ENCODE peak calls at places on chromosomes 4 and X, in four cellular contexts. L is heart right ventricle, P is upper lobe of left lung, E is H1. Z is an unnamed sample.

GRCh38 chrX:154658187-154658586 is 4.8 kb upstream of the CTAG2 start:
- DNase-seq in E (no peak), L (no peak), P (no peak), Z (no peak)

GRCh38 chrX:124212622-124213021 is 119.8 kb upstream of the TEX13D start:
- DNase-seq in P (no peak), L (no peak), E (no peak), Z (no peak)

GRCh38 chrX:133868687-133869086 is 116.7 kb downstream of the GPC3 start:
- DNase-seq in P (no peak), L (no peak), E (no peak), Z (no peak)

GRCh38 chrX:22800806-22801205 is 199.0 kb upstream of the DDX53 start:
- DNase-seq in L (no peak), E (no peak), P (no peak), Z (no peak)

GRCh38 chr4:75654905-75655304 is 18.3 kb downstream of the G3BP2 start:
- DNase-seq in P (no peak), E (no peak), L (no peak), Z (no peak)

GRCh38 chr4:183098080-183098722 is 856 bp upstream of the WWC2 start:
- DNase-seq in P (peak), L (peak), E (no peak), Z (peak)

GRCh38 chr4:10977534-10977933 is 293.0 kb upstream of the CLNK start:
- DNase-seq in E (no peak), P (no peak), L (no peak), Z (no peak)

GRCh38 chrX:15973299-15973698 is 118.7 kb upstream of the AP1S2 start:
- DNase-seq in L (no peak), P (peak), E (peak), Z (no peak)

GRCh38 chrX:118373538-118373937 is 27.6 kb downstream of the WDR44 start:
- DNase-seq in P (no peak), L (no peak), E (no peak), Z (no peak)

GRCh38 chrX:154436597-154437397 is at the start of gene GDI1:
- DNase-seq in E (no peak), L (peak), P (peak), Z (no peak)

GRCh38 chrX:29496636-29497180 is 718.7 kb upstream of the MAGEB2 start:
- DNase-seq in E (no peak), L (no peak), P (no peak), Z (no peak)

GRCh38 chrX:20414066-20414465 is 147.4 kb upstream of the RPS6KA3 start:
- DNase-seq in P (peak), L (no peak), E (no peak), Z (no peak)

GRCh38 chrX:41563881-41564280 is 116.7 kb downstream of the NYX start:
- DNase-seq in P (no peak), E (no peak), L (no peak), Z (no peak)

GRCh38 chrX:21004835-21005234 is 369.4 kb upstream of the CNKSR2 start:
- DNase-seq in E (no peak), L (no peak), P (no peak), Z (no peak)

GRCh38 chr4:8464376-8464775 is 23.8 kb downstream of the TRMT44 start:
- DNase-seq in E (no peak), P (no peak), L (no peak), Z (no peak)

GRCh38 chr4:154622598-154622997 is 10.1 kb upstream of the FGG start:
- DNase-seq in P (no peak), L (no peak), E (no peak), Z (no peak)

DNA sequence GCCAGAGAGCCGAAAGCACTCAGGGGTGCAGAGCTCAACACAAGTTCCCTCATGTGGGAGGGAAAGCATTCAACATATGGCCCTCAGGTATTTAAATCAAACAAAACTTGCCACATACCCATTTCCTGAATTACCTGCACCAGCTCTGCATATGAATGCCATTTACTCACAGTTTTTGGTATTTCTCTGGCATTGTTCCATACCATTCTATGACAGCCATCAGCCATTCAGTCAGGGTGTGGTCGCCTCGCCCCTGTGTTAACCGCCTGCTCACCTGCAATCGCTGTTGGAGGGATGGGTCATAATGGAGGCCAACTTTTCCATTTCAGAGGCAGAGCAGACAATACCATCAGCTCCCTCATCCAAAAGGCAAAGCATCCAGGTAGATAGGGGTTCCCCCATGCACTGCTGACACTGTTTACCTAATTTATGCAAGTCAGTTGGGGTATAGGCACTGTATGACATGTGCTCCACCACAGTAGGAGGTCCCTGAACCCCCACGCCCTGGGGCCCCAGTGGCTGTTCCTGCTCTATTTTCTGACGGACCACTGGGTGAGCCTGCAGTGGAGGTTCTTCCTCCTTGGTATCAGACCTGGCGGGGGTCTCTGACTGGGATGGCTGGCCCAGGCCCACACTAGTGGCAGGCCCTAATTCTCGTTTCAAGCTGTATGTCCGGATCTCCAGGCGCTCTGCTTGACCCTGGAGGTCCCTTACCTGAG is 227.1 kb downstream of the ADGRL3 start:
- DNase-seq in P (no peak), E (no peak), L (no peak), Z (no peak)
- TF ChIP-seq CTCF in P (no peak), E (no peak), L (no peak), Z (no peak)

GRCh38 chr4:2698504-2698903 is 57.6 kb downstream of the TNIP2 start:
- DNase-seq in L (no peak), P (no peak), E (no peak), Z (no peak)

GRCh38 chr4:2694691-2695090 is 61.4 kb downstream of the TNIP2 start:
- DNase-seq in P (no peak), E (no peak), L (no peak), Z (no peak)

GRCh38 chr4:2697995-2698414 is 58.1 kb downstream of the TNIP2 start:
- DNase-seq in L (no peak), E (no peak), P (no peak), Z (no peak)

GRCh38 chr4:2696423-2696822 is 59.7 kb downstream of the TNIP2 start:
- DNase-seq in P (no peak), E (no peak), L (no peak), Z (no peak)

DNA sequence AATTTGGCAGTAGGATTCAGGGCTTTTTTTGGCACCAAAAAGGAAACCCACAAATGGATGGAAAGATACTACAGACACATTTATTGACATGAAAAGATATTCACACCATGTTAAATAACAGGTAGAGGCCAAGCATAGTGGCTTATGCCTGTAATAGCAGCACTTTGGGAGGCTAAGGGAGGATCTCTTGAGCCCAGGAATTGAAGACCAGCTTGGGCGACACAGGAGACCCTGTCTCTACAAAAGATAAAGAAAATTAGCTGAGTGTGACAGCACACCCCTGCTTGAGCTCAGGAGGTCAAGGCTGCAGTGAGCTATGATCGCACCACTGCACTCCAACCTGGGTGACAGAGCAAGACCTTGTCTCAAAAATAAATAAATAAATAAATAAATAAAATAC is 60.5 kb downstream of the TNIP2 start:
- DNase-seq in P (no peak), E (no peak), L (no peak), Z (no peak)
- H3K27ac ChIP-seq in P (no peak), E (no peak), L (no peak), Z (no peak)

GRCh38 chr4:147566762-147567161 is 50.4 kb upstream of the TMEM184C start:
- DNase-seq in L (no peak), E (no peak), P (no peak), Z (no peak)

GRCh38 chr4:147576084-147576483 is 41.1 kb upstream of the TMEM184C start:
- DNase-seq in E (no peak), P (no peak), L (no peak), Z (no peak)

GRCh38 chr4:147571021-147571770 is 46.0 kb upstream of the TMEM184C start:
- DNase-seq in L (no peak), E (no peak), P (no peak), Z (no peak)

GRCh38 chr4:147567276-147567675 is 49.9 kb upstream of the TMEM184C start:
- DNase-seq in L (no peak), P (no peak), E (no peak), Z (no peak)

GRCh38 chr4:147570616-147571015 is 46.6 kb upstream of the TMEM184C start:
- DNase-seq in L (no peak), P (no peak), E (no peak), Z (no peak)
- TF ChIP-seq CTCF in L (no peak), P (no peak), E (no peak), Z (peak)

GRCh38 chrX:152177497-152178269 is 39.3 kb upstream of the MAGEA10 start:
- DNase-seq in P (no peak), L (no peak), E (no peak), Z (no peak)
- H3K27ac ChIP-seq in P (no peak), L (no peak), E (no peak), Z (no peak)

DNA sequence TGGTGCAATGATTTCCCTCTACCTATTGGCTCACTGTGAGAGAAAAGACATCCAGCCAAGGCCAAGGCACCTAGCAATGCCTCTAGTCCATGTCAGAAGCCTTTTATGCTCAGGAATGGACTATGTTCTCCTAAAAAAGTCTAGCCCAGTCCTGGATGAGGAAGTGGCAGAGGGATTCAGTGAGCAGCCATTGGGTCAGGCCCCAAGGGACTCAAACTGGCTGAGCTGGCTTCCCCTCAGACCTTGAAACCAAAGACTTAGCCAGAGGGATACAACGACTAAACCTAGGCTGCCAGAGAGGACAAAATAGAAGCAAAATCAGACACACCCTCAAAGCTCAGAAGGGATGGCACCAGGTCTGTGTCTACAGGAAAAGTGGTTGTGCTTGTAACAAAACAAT is 49.1 kb downstream of the ARHGEF9 start:
- DNase-seq in E (no peak), P (no peak), L (peak), Z (no peak)
- TF ChIP-seq CTCF in E (no peak), P (no peak), L (no peak), Z (no peak)

Z was measured in coronary artery.